ENCODE peak calls at places on chromosomes 2 and 18, in five cellular contexts. W is upper lobe of right lung; G is lower lobe of right lung; X is pancreas; V is CD8-positive, alpha-beta T cell. E is an unnamed sample.

GRCh38 chr18:68354176-68354575 is 360.7 kb downstream of the TMX3 start:
- DNase-seq in W (no peak), G (no peak), X (no peak), V (no peak), E (no peak)

GRCh38 chr2:70733428-70734185 is 34.4 kb downstream of the ADD2 start:
- DNase-seq in W (no peak), G (no peak), X (no peak), V (no peak), E (no peak)

GRCh38 chr18:79754022-79754761 is 43.5 kb upstream of the KCNG2 start:
- DNase-seq in W (peak; percentile 58), G (no peak), X (no peak), V (no peak), E (no peak)

GRCh38 chr2:8575011-8575750 is 106.7 kb upstream of the ID2 start:
- DNase-seq in W (no peak), G (no peak), X (no peak), V (peak; percentile 47), E (no peak)

GRCh38 chr2:19576411-19576810 is 218.0 kb upstream of the OSR1 start:
- DNase-seq in W (no peak), G (no peak), X (no peak), V (no peak), E (no peak)

GRCh38 chr2:213232649-213233437 is 51.4 kb upstream of the SPAG16 start:
- DNase-seq in W (no peak), G (no peak), X (no peak), V (peak; percentile 21), E (no peak)

GRCh38 chr2:54538537-54538936 is 82.4 kb downstream of the SPTBN1 start:
- DNase-seq in W (no peak), G (no peak), X (no peak), V (no peak), E (no peak)

GRCh38 chr2:133235959-133236358 is 332.3 kb downstream of the NCKAP5 start:
- DNase-seq in W (no peak), G (no peak), X (no peak), V (no peak), E (no peak)

GRCh38 chr2:75424936-75425619 is 135.7 kb downstream of the EVA1A start:
- DNase-seq in W (peak; percentile 62), G (no peak), X (no peak), V (no peak), E (no peak)

GRCh38 chr2:196249860-196250259 is 78.5 kb upstream of the STK17B start:
- DNase-seq in W (no peak), G (no peak), X (no peak), V (no peak), E (peak; percentile 31)

GRCh38 chr2:17869128-17869527 is 9.3 kb upstream of the KCNS3 start:
- DNase-seq in W (no peak), G (no peak), X (no peak), V (no peak), E (peak; percentile 16)

GRCh38 chr18:74397572-74397971 is 59.5 kb downstream of the DIPK1C start:
- DNase-seq in W (no peak), G (no peak), X (no peak), V (no peak), E (no peak)

GRCh38 chr2:174445248-174445647 is 41.6 kb downstream of the GPR155 start:
- DNase-seq in W (no peak), G (no peak), X (no peak), V (no peak), E (no peak)

GRCh38 chr2:20691076-20691708 is 24.2 kb downstream of the GDF7 start:
- DNase-seq in W (no peak), G (no peak), X (no peak), V (no peak), E (no peak)

GRCh38 chr2:84856785-84857184 is 24.1 kb downstream of the TRABD2A start:
- DNase-seq in W (no peak), G (no peak), X (no peak), V (no peak), E (no peak)

GRCh38 chr18:11728247-11728646 is 39.2 kb downstream of the GNAL start:
- DNase-seq in W (no peak), G (no peak), X (no peak), V (no peak), E (no peak)

GRCh38 chr2:64873472-64873924 is 115.7 kb upstream of the SLC1A4 start:
- DNase-seq in W (peak; percentile 91), G (peak; percentile 89), X (peak; percentile 60), V (peak; percentile 68), E (peak; percentile 93)

GRCh38 chr2:99858951-99859596 is 283.3 kb downstream of the AFF3 start:
- DNase-seq in W (no peak), G (no peak), X (no peak), V (no peak), E (no peak)

GRCh38 chr2:38997784-38998183 is 108.1 kb downstream of the ARHGEF33 start:
- DNase-seq in W (no peak), G (no peak), X (no peak), V (no peak), E (no peak)

GRCh38 chr2:138209009-138209408 is 244.7 kb downstream of the HNMT start:
- DNase-seq in W (no peak), G (no peak), X (no peak), V (no peak), E (no peak)

GRCh38 chr2:62266433-62267038 is 70.6 kb downstream of the B3GNT2 start:
- DNase-seq in W (no peak), G (no peak), X (no peak), V (no peak), E (no peak)

GRCh38 chr2:204625135-204625534 is 79.9 kb downstream of the PARD3B start:
- DNase-seq in W (no peak), G (no peak), X (no peak), V (no peak), E (peak; percentile 24)

GRCh38 chr2:129396980-129397599 is 582.4 kb upstream of the RAB6C start:
- DNase-seq in W (no peak), G (no peak), X (peak; percentile 13), V (no peak), E (peak; percentile 25)

GRCh38 chr2:241617431-241618154 is 19.4 kb downstream of the THAP4 start:
- DNase-seq in W (no peak), G (peak; percentile 61), X (no peak), V (no peak), E (no peak)

GRCh38 chr2:125095826-125096225 is 1070.7 kb downstream of the CNTNAP5 start:
- DNase-seq in W (no peak), G (no peak), X (no peak), V (no peak), E (no peak)

GRCh38 chr2:38421274-38422056 is 44.4 kb upstream of the ATL2 start:
- DNase-seq in W (no peak), G (no peak), X (no peak), V (no peak), E (no peak)

GRCh38 chr2:120448427-120448826 is 102.5 kb downstream of the INHBB start:
- DNase-seq in W (no peak), G (no peak), X (no peak), V (no peak), E (no peak)

GRCh38 chr2:105486762-105487141 is 87.9 kb upstream of the FHL2 start:
- DNase-seq in W (no peak), G (no peak), X (no peak), V (no peak), E (no peak)

GRCh38 chr2:186883666-186884065 is 34.7 kb upstream of the ZSWIM2 start:
- DNase-seq in W (no peak), G (no peak), X (no peak), V (no peak), E (no peak)

GRCh38 chr2:166727105-166727504 is 161.2 kb upstream of the XIRP2 start:
- DNase-seq in W (no peak), G (no peak), X (no peak), V (no peak), E (no peak)

GRCh38 chr2:28993211-28993960 is 12.3 kb downstream of the TOGARAM2 start:
- DNase-seq in W (no peak), G (peak; percentile 68), X (peak; percentile 29), V (no peak), E (peak; percentile 83)

GRCh38 chr2:2409481-2409880 is 78.4 kb upstream of the MYT1L start:
- DNase-seq in W (no peak), G (no peak), X (no peak), V (no peak), E (no peak)

GRCh38 chr2:66525609-66526008 is 90.7 kb downstream of the MEIS1 start:
- DNase-seq in W (no peak), G (no peak), X (no peak), V (no peak), E (no peak)

GRCh38 chr2:34261701-34262100 is 662.6 kb upstream of the FAM98A start:
- DNase-seq in W (no peak), G (no peak), X (no peak), V (no peak), E (no peak)
- TF ChIP-seq CTCF in W (no peak), G (no peak), X (no peak), V (no peak), E (no peak)

DNA sequence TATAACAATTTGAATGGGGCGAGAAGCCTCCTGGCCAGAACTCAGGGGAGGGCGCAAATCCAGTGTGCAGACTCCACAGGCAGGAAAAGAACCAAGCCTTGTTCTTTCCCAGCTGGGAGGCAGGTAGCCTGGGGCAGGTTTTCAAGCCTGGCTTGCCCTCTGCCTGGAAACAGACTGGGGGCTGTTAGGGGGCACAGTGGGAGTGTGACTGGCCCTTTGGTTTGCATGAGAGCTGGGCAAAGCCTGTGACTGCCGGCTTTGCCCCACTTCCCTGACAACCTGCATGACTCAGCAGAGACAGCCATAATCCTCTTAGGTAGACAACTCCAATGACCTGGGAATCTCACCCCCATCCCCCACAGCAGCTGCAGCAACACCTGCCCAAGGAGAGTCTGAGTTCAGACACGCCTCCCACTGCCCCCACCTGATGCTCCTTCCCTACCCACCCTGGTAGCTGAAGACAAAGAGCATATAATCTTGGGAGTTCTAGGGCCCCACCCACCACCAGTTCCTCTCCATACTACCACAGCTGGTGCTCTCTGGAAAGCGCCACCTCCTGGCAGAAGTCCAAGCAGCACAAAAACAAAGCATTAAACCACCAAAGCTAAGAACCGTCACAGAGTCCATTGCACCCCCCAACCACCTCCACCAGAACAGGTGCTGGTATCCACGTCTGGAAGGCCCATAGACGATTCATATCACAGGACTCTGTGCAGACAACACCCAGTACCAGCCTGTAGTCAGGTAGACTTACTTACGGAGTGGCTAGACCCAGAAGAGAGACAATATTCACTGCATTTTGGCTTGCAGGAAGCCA is 402.5 kb downstream of the STK39 start:
- DNase-seq in W (no peak), G (no peak), X (no peak), V (no peak), E (peak; percentile 15)
- TF ChIP-seq CTCF in W (no peak), G (no peak), X (no peak), V (no peak), E (no peak)

GRCh38 chr2:107740300-107740699 is 86.4 kb upstream of the RGPD4 start:
- DNase-seq in W (no peak), G (no peak), X (no peak), V (no peak), E (no peak)
- TF ChIP-seq CTCF in W (no peak), G (no peak), X (no peak), V (no peak), E (no peak)

DNA sequence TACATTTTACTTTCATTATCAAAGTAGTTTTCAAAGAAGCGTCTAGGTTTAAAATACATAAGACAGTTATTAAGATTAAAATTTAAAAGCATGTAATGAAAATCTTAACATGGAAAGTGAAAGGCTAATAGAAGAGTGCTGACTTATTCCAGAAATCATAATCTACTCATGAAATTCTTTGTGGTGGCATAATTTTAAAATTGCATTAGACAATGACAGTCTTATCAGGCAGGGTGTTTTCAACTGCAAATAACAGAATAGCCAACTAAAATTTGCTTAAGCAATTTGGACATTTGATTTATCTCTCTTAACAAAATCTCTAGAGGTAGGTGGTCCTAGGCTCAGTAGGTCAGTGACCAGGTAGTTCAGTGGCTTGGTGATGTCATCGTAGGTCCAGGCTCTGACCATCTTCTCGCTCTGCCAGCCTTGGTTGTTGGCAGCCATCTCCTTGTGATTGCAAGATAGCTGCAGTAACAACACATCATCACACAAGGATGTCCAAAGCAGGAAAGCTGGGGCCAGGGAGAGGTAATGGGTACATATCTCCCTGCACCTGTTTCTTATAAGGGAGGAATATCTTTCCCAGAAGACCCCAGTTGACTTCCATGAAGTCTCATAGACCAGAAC is 60.7 kb downstream of the ANKRD44 start:
- DNase-seq in W (no peak), G (no peak), X (no peak), V (no peak), E (no peak)
- TF ChIP-seq CTCF in W (no peak), G (no peak), X (no peak), V (no peak), E (no peak)

E was measured in Calu3.